ENCODE peak calls at places on chromosomes 13 and 19, in eight cellular contexts. One of them, this sample, is unnamed.
A peak's percentile ranks its signal among the peaks of the same experiment; 100 is the strongest.

GRCh38 chr13:114313061-114313860 is 1.0 kb upstream of the CHAMP1 start:
- DNase-seq in CD4-positive, alpha-beta T cell: peak; percentile 7
- DNase-seq in left ventricle myocardium inferior: no peak
- DNase-seq in body of pancreas: no peak
- DNase-seq in AG09309: no peak
- DNase-seq in upper lobe of right lung: no peak
- DNase-seq in transverse colon: peak; percentile 16
- DNase-seq in Caco-2: no peak
- DNase-seq in this sample: peak; percentile 69

GRCh38 chr13:41456768-41457588 is at the start of gene RGCC:
- DNase-seq in upper lobe of right lung: peak; percentile 96
- DNase-seq in AG09309: no peak
- DNase-seq in CD4-positive, alpha-beta T cell: peak; percentile 99
- DNase-seq in Caco-2: peak; percentile 94
- DNase-seq in transverse colon: peak; percentile 82
- DNase-seq in body of pancreas: peak; percentile 80
- DNase-seq in left ventricle myocardium inferior: peak; percentile 81
- DNase-seq in this sample: peak; percentile 97

GRCh38 chr13:40586886-40587285 is 79.6 kb downstream of the FOXO1 start:
- DNase-seq in CD4-positive, alpha-beta T cell: no peak
- DNase-seq in Caco-2: no peak
- DNase-seq in upper lobe of right lung: no peak
- DNase-seq in transverse colon: no peak
- DNase-seq in AG09309: no peak
- DNase-seq in body of pancreas: no peak
- DNase-seq in left ventricle myocardium inferior: no peak
- DNase-seq in this sample: no peak

GRCh38 chr13:101925731-101926130 is 473.3 kb downstream of the ITGBL1 start:
- DNase-seq in CD4-positive, alpha-beta T cell: no peak
- DNase-seq in Caco-2: no peak
- DNase-seq in left ventricle myocardium inferior: no peak
- DNase-seq in upper lobe of right lung: no peak
- DNase-seq in AG09309: no peak
- DNase-seq in body of pancreas: no peak
- DNase-seq in transverse colon: no peak
- DNase-seq in this sample: no peak

GRCh38 chr13:19781526-19781925 is 1.2 kb downstream of the PSPC1 start:
- DNase-seq in transverse colon: no peak
- DNase-seq in body of pancreas: no peak
- DNase-seq in CD4-positive, alpha-beta T cell: no peak
- DNase-seq in upper lobe of right lung: no peak
- DNase-seq in AG09309: no peak
- DNase-seq in Caco-2: no peak
- DNase-seq in left ventricle myocardium inferior: no peak
- DNase-seq in this sample: peak; percentile 19

GRCh38 chr19:4140237-4140711 is 13.2 kb upstream of the CREB3L3 start:
- DNase-seq in transverse colon: peak; percentile 56
- DNase-seq in CD4-positive, alpha-beta T cell: no peak
- DNase-seq in AG09309: no peak
- DNase-seq in body of pancreas: peak; percentile 50
- DNase-seq in Caco-2: peak; percentile 60
- DNase-seq in upper lobe of right lung: no peak
- DNase-seq in left ventricle myocardium inferior: no peak
- DNase-seq in this sample: peak; percentile 40

GRCh38 chr13:82092312-82092711 is 1751.4 kb upstream of the SPRY2 start:
- DNase-seq in transverse colon: no peak
- DNase-seq in AG09309: no peak
- DNase-seq in left ventricle myocardium inferior: no peak
- DNase-seq in CD4-positive, alpha-beta T cell: no peak
- DNase-seq in upper lobe of right lung: no peak
- DNase-seq in body of pancreas: no peak
- DNase-seq in Caco-2: no peak
- DNase-seq in this sample: no peak

GRCh38 chr13:100203696-100204367 is 114.9 kb downstream of the PCCA start:
- DNase-seq in CD4-positive, alpha-beta T cell: no peak
- DNase-seq in upper lobe of right lung: no peak
- DNase-seq in Caco-2: no peak
- DNase-seq in left ventricle myocardium inferior: no peak
- DNase-seq in AG09309: no peak
- DNase-seq in body of pancreas: no peak
- DNase-seq in transverse colon: no peak
- DNase-seq in this sample: peak; percentile 27

GRCh38 chr13:44305216-44305615 is 68.4 kb upstream of the SERP2 start:
- DNase-seq in upper lobe of right lung: no peak
- DNase-seq in AG09309: no peak
- DNase-seq in body of pancreas: no peak
- DNase-seq in left ventricle myocardium inferior: no peak
- DNase-seq in Caco-2: no peak
- DNase-seq in CD4-positive, alpha-beta T cell: no peak
- DNase-seq in transverse colon: no peak
- DNase-seq in this sample: no peak

GRCh38 chr13:51523082-51523518 is 61.2 kb upstream of the WDFY2 start:
- DNase-seq in upper lobe of right lung: no peak
- DNase-seq in transverse colon: peak; percentile 12
- DNase-seq in left ventricle myocardium inferior: no peak
- DNase-seq in Caco-2: no peak
- DNase-seq in body of pancreas: no peak
- DNase-seq in AG09309: no peak
- DNase-seq in CD4-positive, alpha-beta T cell: peak; percentile 18
- DNase-seq in this sample: peak; percentile 52

GRCh38 chr19:48121909-48122371 is 11.3 kb upstream of the PLA2G4C start:
- DNase-seq in transverse colon: no peak
- DNase-seq in CD4-positive, alpha-beta T cell: no peak
- DNase-seq in body of pancreas: no peak
- DNase-seq in Caco-2: no peak
- DNase-seq in AG09309: no peak
- DNase-seq in left ventricle myocardium inferior: no peak
- DNase-seq in upper lobe of right lung: no peak
- DNase-seq in this sample: peak; percentile 21

GRCh38 chr19:29533578-29534544 is 8.1 kb downstream of the VSTM2B start:
- DNase-seq in CD4-positive, alpha-beta T cell: no peak
- DNase-seq in body of pancreas: no peak
- DNase-seq in Caco-2: no peak
- DNase-seq in transverse colon: no peak
- DNase-seq in AG09309: no peak
- DNase-seq in upper lobe of right lung: peak; percentile 44
- DNase-seq in left ventricle myocardium inferior: no peak
- DNase-seq in this sample: no peak

GRCh38 chr13:80712026-80712425 is 371.1 kb upstream of the SPRY2 start:
- DNase-seq in upper lobe of right lung: no peak
- DNase-seq in Caco-2: no peak
- DNase-seq in left ventricle myocardium inferior: no peak
- DNase-seq in body of pancreas: no peak
- DNase-seq in AG09309: no peak
- DNase-seq in CD4-positive, alpha-beta T cell: no peak
- DNase-seq in transverse colon: no peak
- DNase-seq in this sample: no peak

GRCh38 chr13:93398167-93398566 is 171.6 kb downstream of the GPC6 start:
- DNase-seq in CD4-positive, alpha-beta T cell: no peak
- DNase-seq in AG09309: no peak
- DNase-seq in Caco-2: no peak
- DNase-seq in left ventricle myocardium inferior: no peak
- DNase-seq in transverse colon: no peak
- DNase-seq in upper lobe of right lung: no peak
- DNase-seq in body of pancreas: no peak
- DNase-seq in this sample: no peak

GRCh38 chr19:1177322-1178114 is 3.5 kb upstream of the SBNO2 start:
- DNase-seq in Caco-2: no peak
- DNase-seq in transverse colon: no peak
- DNase-seq in AG09309: peak; percentile 93
- DNase-seq in CD4-positive, alpha-beta T cell: no peak
- DNase-seq in body of pancreas: no peak
- DNase-seq in upper lobe of right lung: peak; percentile 84
- DNase-seq in left ventricle myocardium inferior: no peak
- DNase-seq in this sample: no peak

DNA sequence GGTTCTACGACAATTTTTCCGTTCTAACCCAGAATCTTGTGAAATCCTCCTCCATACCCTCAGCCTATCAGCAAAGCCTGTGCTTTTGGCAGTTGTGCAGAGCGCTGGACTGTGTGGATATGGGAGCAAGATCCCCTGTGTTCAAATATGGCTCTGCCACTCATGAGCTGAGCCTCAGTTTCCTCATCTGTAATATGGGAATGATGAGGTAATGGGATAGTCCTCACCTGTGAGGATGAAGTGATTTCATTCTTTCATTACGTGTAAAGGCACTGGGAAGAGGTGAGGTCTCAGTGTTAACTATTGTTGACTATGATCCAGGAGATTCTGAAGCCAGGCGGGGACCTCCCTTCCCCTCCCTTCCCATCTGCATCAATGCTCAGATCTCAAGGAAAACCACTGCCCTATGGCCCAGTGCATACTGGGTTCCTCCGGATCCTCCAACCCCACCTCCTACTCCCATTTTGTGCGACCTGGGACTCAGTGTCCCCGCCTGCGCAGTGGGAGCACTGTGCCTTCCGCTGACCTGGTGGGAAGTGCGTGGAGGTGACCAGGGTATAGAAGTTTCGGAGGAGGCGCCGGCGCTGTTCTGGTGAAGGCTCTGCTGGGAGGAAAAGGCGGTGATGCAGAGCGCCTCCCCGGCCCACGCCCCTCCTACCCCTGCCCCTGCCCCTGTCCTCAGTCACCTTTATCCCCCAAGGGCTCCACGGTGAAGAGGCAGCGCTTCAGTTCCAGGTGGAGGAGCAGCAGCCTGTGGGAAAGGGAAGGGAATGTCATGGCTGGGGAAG is 5.0 kb downstream of the FUZ start:
- DNase-seq in CD4-positive, alpha-beta T cell: no peak
- DNase-seq in AG09309: no peak
- DNase-seq in left ventricle myocardium inferior: no peak
- DNase-seq in Caco-2: no peak
- DNase-seq in upper lobe of right lung: no peak
- DNase-seq in transverse colon: no peak
- DNase-seq in body of pancreas: no peak
- DNase-seq in this sample: no peak
- TF ChIP-seq CTCF in CD4-positive, alpha-beta T cell: no peak
- TF ChIP-seq CTCF in AG09309: no peak
- TF ChIP-seq CTCF in left ventricle myocardium inferior: no peak
- TF ChIP-seq CTCF in Caco-2: no peak
- TF ChIP-seq CTCF in upper lobe of right lung: no peak
- TF ChIP-seq CTCF in transverse colon: no peak
- TF ChIP-seq CTCF in body of pancreas: no peak
- TF ChIP-seq CTCF in this sample: no peak

GRCh38 chr13:110817143-110817542 is 97.7 kb downstream of the ANKRD10 start:
- DNase-seq in transverse colon: no peak
- DNase-seq in body of pancreas: no peak
- DNase-seq in CD4-positive, alpha-beta T cell: no peak
- DNase-seq in upper lobe of right lung: no peak
- DNase-seq in Caco-2: no peak
- DNase-seq in left ventricle myocardium inferior: no peak
- DNase-seq in AG09309: no peak
- DNase-seq in this sample: no peak

GRCh38 chr13:110820311-110820710 is 94.6 kb downstream of the ANKRD10 start:
- DNase-seq in AG09309: no peak
- DNase-seq in CD4-positive, alpha-beta T cell: no peak
- DNase-seq in Caco-2: no peak
- DNase-seq in transverse colon: no peak
- DNase-seq in left ventricle myocardium inferior: no peak
- DNase-seq in upper lobe of right lung: no peak
- DNase-seq in body of pancreas: no peak
- DNase-seq in this sample: no peak

GRCh38 chr13:110816500-110816899 is 98.4 kb downstream of the ANKRD10 start:
- DNase-seq in AG09309: no peak
- DNase-seq in upper lobe of right lung: peak; percentile 50
- DNase-seq in Caco-2: no peak
- DNase-seq in transverse colon: no peak
- DNase-seq in body of pancreas: no peak
- DNase-seq in left ventricle myocardium inferior: no peak
- DNase-seq in CD4-positive, alpha-beta T cell: no peak
- DNase-seq in this sample: no peak

GRCh38 chr13:110818747-110819146 is 96.1 kb downstream of the ANKRD10 start:
- DNase-seq in CD4-positive, alpha-beta T cell: no peak
- DNase-seq in left ventricle myocardium inferior: no peak
- DNase-seq in body of pancreas: no peak
- DNase-seq in AG09309: no peak
- DNase-seq in Caco-2: no peak
- DNase-seq in upper lobe of right lung: peak; percentile 31
- DNase-seq in transverse colon: no peak
- DNase-seq in this sample: no peak

GRCh38 chr13:110819203-110820014 is 95.5 kb downstream of the ANKRD10 start:
- DNase-seq in Caco-2: peak; percentile 85
- DNase-seq in body of pancreas: peak; percentile 81
- DNase-seq in transverse colon: peak; percentile 84
- DNase-seq in upper lobe of right lung: peak; percentile 89
- DNase-seq in AG09309: peak; percentile 5
- DNase-seq in left ventricle myocardium inferior: peak; percentile 76
- DNase-seq in CD4-positive, alpha-beta T cell: peak; percentile 64
- DNase-seq in this sample: peak; percentile 83
- TF ChIP-seq CTCF in Caco-2: peak; percentile 95
- TF ChIP-seq CTCF in body of pancreas: peak; percentile 90
- TF ChIP-seq CTCF in transverse colon: peak; percentile 94
- TF ChIP-seq CTCF in upper lobe of right lung: peak; percentile 98
- TF ChIP-seq CTCF in AG09309: peak; percentile 98
- TF ChIP-seq CTCF in left ventricle myocardium inferior: peak; percentile 99
- TF ChIP-seq CTCF in CD4-positive, alpha-beta T cell: peak; percentile 97
- TF ChIP-seq CTCF in this sample: peak; percentile 91

GRCh38 chr13:30241537-30241936 is 65.8 kb downstream of the KATNAL1 start:
- DNase-seq in upper lobe of right lung: no peak
- DNase-seq in Caco-2: no peak
- DNase-seq in body of pancreas: no peak
- DNase-seq in transverse colon: no peak
- DNase-seq in CD4-positive, alpha-beta T cell: no peak
- DNase-seq in left ventricle myocardium inferior: peak; percentile 35
- DNase-seq in AG09309: no peak
- DNase-seq in this sample: no peak
- TF ChIP-seq CTCF in upper lobe of right lung: no peak
- TF ChIP-seq CTCF in Caco-2: no peak
- TF ChIP-seq CTCF in body of pancreas: no peak
- TF ChIP-seq CTCF in transverse colon: no peak
- TF ChIP-seq CTCF in CD4-positive, alpha-beta T cell: no peak
- TF ChIP-seq CTCF in left ventricle myocardium inferior: no peak
- TF ChIP-seq CTCF in AG09309: no peak
- TF ChIP-seq CTCF in this sample: no peak

DNA sequence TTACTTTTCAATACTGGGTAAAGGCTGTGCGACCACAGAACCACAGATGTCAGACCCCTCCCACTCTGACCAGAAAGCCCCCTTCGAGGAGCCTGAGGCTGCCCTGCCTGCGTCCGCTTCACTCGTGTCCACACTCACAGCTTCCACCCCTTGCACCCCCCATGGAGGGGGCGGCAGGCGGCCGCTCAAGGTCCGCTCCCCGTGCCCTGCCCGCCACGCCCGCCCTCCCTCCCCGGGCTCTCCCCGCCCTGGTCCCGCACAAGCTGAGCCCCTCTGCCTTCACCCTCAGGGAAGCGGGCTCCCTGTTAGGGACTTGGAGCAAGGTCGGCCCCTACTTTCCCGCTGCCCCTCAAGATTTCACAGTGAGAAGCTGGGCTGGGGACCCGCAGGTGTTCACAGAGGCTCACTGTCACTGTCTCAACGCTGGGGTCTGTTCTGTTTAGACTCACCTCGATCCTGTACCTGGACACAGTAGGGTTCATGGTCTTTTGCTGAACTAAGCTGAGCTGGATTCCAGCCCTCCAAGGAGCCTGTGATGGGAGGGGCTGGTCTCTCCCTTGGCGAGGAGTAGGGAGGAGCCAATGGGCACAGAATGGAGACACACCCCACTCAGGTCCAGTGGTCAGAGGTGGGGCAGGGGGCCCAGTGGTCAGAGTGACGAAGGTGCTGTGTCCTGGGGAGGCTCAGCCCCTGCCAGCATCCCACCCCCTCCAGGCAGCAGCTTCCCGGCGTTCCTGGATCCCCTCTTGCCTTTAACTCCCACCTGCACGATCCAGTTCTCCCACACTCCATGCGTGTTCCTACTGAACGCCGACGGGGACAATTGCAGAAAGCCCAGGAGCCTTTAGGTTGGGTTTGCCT is 69.5 kb downstream of the SPACA7 start:
- DNase-seq in AG09309: no peak
- DNase-seq in CD4-positive, alpha-beta T cell: no peak
- DNase-seq in Caco-2: no peak
- DNase-seq in body of pancreas: no peak
- DNase-seq in transverse colon: no peak
- DNase-seq in upper lobe of right lung: peak; percentile 57
- DNase-seq in left ventricle myocardium inferior: no peak
- DNase-seq in this sample: no peak
- TF ChIP-seq CTCF in AG09309: no peak
- TF ChIP-seq CTCF in CD4-positive, alpha-beta T cell: no peak
- TF ChIP-seq CTCF in Caco-2: no peak
- TF ChIP-seq CTCF in body of pancreas: no peak
- TF ChIP-seq CTCF in transverse colon: no peak
- TF ChIP-seq CTCF in upper lobe of right lung: no peak
- TF ChIP-seq CTCF in left ventricle myocardium inferior: no peak
- TF ChIP-seq CTCF in this sample: no peak